ENCODE peak calls at places on chromosome 6, in six cellular contexts. Q is A673, U is BE2C, M is heart right ventricle, H is endodermal cell, P is aorta. W is an unnamed sample. For H3K4me1, the result is how much of the 10 kb centered on the place peaks cover.

GRCh38 chr6:30793521-30794194 is 49.3 kb upstream of the IER3 start:
- DNase-seq in Q (no peak), U (no peak), M (no peak), H (no peak), P (no peak), W (no peak)

GRCh38 chr6:155093430-155093829 is 98.3 kb downstream of the TIAM2 start:
- DNase-seq in Q (no peak), U (no peak), M (no peak), H (peak), P (no peak), W (no peak)

GRCh38 chr6:108825326-108825725 is 22.9 kb upstream of the ARMC2 start:
- DNase-seq in Q (no peak), U (no peak), M (no peak), H (no peak), P (no peak), W (no peak)

GRCh38 chr6:168093071-168093505 is 14.1 kb upstream of the FRMD1 start:
- DNase-seq in Q (no peak), U (no peak), M (no peak), H (no peak), P (peak), W (peak)

GRCh38 chr6:38861957-38862401 is 146.9 kb downstream of the DNAH8 start:
- DNase-seq in Q (no peak), U (no peak), M (no peak), H (no peak), P (no peak), W (no peak)

GRCh38 chr6:69866351-69867074 is at the start of gene COL19A1:
- DNase-seq in Q (peak), U (peak), M (peak), H (peak), P (peak), W (peak)

GRCh38 chr6:112383191-112383590 is 36.1 kb downstream of the RFPL4B start:
- DNase-seq in Q (no peak), U (peak), M (no peak), H (no peak), P (no peak), W (no peak)

GRCh38 chr6:35719830-35720733 is 16.8 kb upstream of the ARMC12 start:
- DNase-seq in Q (peak), U (peak), M (peak), H (peak), P (no peak), W (peak)

GRCh38 chr6:5294392-5295211 is 33.3 kb downstream of the FARS2 start:
- DNase-seq in Q (no peak), U (no peak), M (no peak), H (no peak), P (no peak), W (no peak)

GRCh38 chr6:157879873-157880254 is 56.8 kb downstream of the SNX9 start:
- DNase-seq in Q (no peak), U (no peak), M (no peak), H (no peak), P (no peak), W (no peak)

GRCh38 chr6:92826633-92827032 is 592.7 kb downstream of the EPHA7 start:
- DNase-seq in Q (no peak), U (no peak), M (no peak), H (no peak), P (no peak), W (no peak)

GRCh38 chr6:114100421-114100820 is 129.5 kb upstream of the HDAC2 start:
- DNase-seq in Q (no peak), U (no peak), M (no peak), H (no peak), P (no peak), W (no peak)

GRCh38 chr6:20238688-20239587 is 26.7 kb upstream of the MBOAT1 start:
- DNase-seq in Q (no peak), U (no peak), M (no peak), H (peak), P (no peak), W (no peak)

GRCh38 chr6:2581611-2582010 is 169.1 kb downstream of the MYLK4 start:
- DNase-seq in Q (no peak), U (no peak), M (no peak), H (no peak), P (no peak), W (no peak)

GRCh38 chr6:131646249-131646670 is 9.2 kb downstream of the ENPP3 start:
- DNase-seq in Q (no peak), U (no peak), M (no peak), H (no peak), P (no peak), W (no peak)

GRCh38 chr6:115613488-115613887 is 447.2 kb downstream of the FRK start:
- DNase-seq in Q (peak), U (no peak), M (no peak), H (no peak), P (no peak), W (no peak)

GRCh38 chr6:28225056-28225834 is at the start of gene ZSCAN9:
- DNase-seq in Q (peak), U (peak), M (peak), H (peak), P (peak), W (peak)

GRCh38 chr6:151377095-151377494 is 14.3 kb downstream of the ZBTB2 start:
- DNase-seq in Q (no peak), U (no peak), M (no peak), H (no peak), P (no peak), W (no peak)
- H3K4me1 ChIP-seq in Q (under half), U (under half), M (under half), H (under half), P (under half), W (under half)

DNA sequence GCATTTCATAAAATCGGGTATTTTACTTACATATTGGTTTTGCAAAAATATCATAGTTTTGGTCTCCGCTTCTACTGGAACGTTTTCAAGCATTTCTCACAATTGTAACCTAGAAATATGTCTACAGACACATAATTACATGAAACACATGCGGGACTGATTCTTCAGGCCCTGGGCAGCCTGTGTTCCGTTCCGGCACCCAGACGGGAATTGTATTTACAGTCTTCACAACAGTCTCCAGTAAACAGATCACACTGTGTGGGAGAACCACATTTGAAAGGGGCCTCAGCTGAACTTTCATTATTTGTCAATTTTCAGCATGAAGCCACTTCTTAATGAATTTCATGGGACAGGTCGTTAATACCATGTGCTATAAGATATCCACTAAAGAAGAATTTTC is 196.9 kb downstream of the DST start:
- DNase-seq in Q (no peak), U (no peak), M (no peak), H (no peak), P (no peak), W (no peak)
- H3K4me1 ChIP-seq in Q (under half), U (under half), M (under half), H (under half), P (under half), W (under half)

DNA sequence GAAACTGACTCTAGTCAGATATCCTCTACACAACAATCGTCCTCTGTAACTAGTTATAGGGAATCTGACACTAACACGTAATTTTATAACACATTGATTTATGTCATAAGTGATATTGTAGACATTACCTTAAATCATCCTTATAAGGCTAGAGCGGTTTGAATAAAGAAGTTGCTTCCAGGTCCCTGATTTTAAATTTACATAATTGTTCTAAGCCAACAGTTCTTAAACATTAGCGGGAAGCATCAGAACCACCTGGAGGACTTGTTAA is 2.9 kb upstream of the FBXO9 start:
- DNase-seq in Q (no peak), U (no peak), M (no peak), H (no peak), P (no peak), W (no peak)
- H3K4me1 ChIP-seq in Q (under half), U (under half), M (half or more), H (under half), P (under half), W (half or more)

GRCh38 chr6:138592698-138593097 is 93.4 kb upstream of the NHSL1 start:
- DNase-seq in Q (no peak), U (no peak), M (no peak), H (no peak), P (no peak), W (no peak)

GRCh38 chr6:138588805-138589434 is 89.6 kb upstream of the NHSL1 start:
- DNase-seq in Q (peak), U (peak), M (peak), H (peak), P (no peak), W (peak)

GRCh38 chr6:138594042-138594636 is 94.8 kb upstream of the NHSL1 start:
- DNase-seq in Q (no peak), U (no peak), M (no peak), H (peak), P (no peak), W (no peak)

GRCh38 chr6:138593100-138593877 is 94.0 kb upstream of the NHSL1 start:
- DNase-seq in Q (peak), U (no peak), M (peak), H (peak), P (no peak), W (no peak)

GRCh38 chr6:138590796-138591709 is 91.8 kb upstream of the NHSL1 start:
- DNase-seq in Q (peak), U (peak), M (peak), H (peak), P (no peak), W (no peak)
- H3K4me1 ChIP-seq in Q (under half), U (under half), M (under half), H (under half), P (under half), W (under half)